ENCODE peak calls at places on chromosomes 16 and 17, in four cellular contexts. U is stimulated activated CD8-positive, alpha-beta memory T cell treated with anti-CD3 and anti-CD28 coated beads, Interleukin-15, amount 100 ng/mL, for 24 hours; V is A673; S is iPS-NIHi11. W is an unnamed sample.

GRCh38 chr16:73831197-73831596 is 465.4 kb upstream of the PSMD7 start:
- DNase-seq in S (no peak), U (no peak), V (no peak), W (no peak)

GRCh38 chr17:1153795-1154546 is 25.8 kb downstream of the ABR start:
- DNase-seq in V (peak; percentile 69), S (peak; percentile 86), U (no peak), W (peak; percentile 13)

GRCh38 chr17:81309140-81309858 is 14.2 kb upstream of the SLC38A10 start:
- DNase-seq in V (no peak), U (no peak), S (peak; percentile 86), W (peak; percentile 96)

GRCh38 chr16:20865420-20866126 is 34.6 kb downstream of the DCUN1D3 start:
- DNase-seq in U (no peak), V (no peak), S (no peak), W (peak; percentile 74)

GRCh38 chr17:614637-615546 is 99.7 kb downstream of the VPS53 start:
- DNase-seq in S (no peak), U (no peak), V (no peak), W (no peak)

GRCh38 chr17:28896491-28896883 is 1.0 kb downstream of the FLOT2 start:
- DNase-seq in U (no peak), V (peak; percentile 39), S (no peak), W (no peak)

GRCh38 chr17:19333132-19333440 is 29.4 kb downstream of the B9D1 start:
- DNase-seq in V (no peak), U (no peak), S (no peak), W (no peak)

GRCh38 chr17:7186241-7186640 is 7.1 kb upstream of the ASGR1 start:
- DNase-seq in U (no peak), V (peak; percentile 40), S (no peak), W (peak; percentile 12)

GRCh38 chr17:36746654-36747053 is 145.3 kb downstream of the MRM1 start:
- DNase-seq in V (no peak), S (no peak), U (no peak), W (no peak)

GRCh38 chr17:73800893-73801292 is 156.6 kb upstream of the SDK2 start:
- DNase-seq in U (no peak), S (no peak), V (no peak), W (no peak)

GRCh38 chr17:17416007-17416399 is 60.8 kb upstream of the MED9 start:
- DNase-seq in U (no peak), V (peak; percentile 75), S (peak; percentile 84), W (peak; percentile 77)

GRCh38 chr16:89190150-89190958 is 10.0 kb downstream of the SLC22A31 start:
- DNase-seq in V (no peak), S (no peak), U (no peak), W (peak; percentile 13)

GRCh38 chr17:58666858-58667267 is 25.0 kb downstream of the TEX14 start:
- DNase-seq in U (no peak), V (peak; percentile 67), S (no peak), W (no peak)

GRCh38 chr17:66632716-66633115 is 202.2 kb upstream of the CACNG5 start:
- DNase-seq in V (no peak), S (no peak), U (no peak), W (no peak)

GRCh38 chr17:78737332-78737731 is 44.7 kb downstream of the CYTH1 start:
- DNase-seq in S (no peak), U (no peak), V (peak; percentile 77), W (no peak)

GRCh38 chr16:21684199-21684598 is 20.4 kb downstream of the OTOA start:
- DNase-seq in V (peak; percentile 42), U (peak; percentile 16), S (peak; percentile 71), W (peak; percentile 35)

GRCh38 chr17:45702666-45703266 is 81.4 kb upstream of the CRHR1 start:
- DNase-seq in U (no peak), S (peak; percentile 72), V (no peak), W (no peak)

GRCh38 chr16:4106516-4106915 is 9.7 kb downstream of the ADCY9 start:
- DNase-seq in S (no peak), V (no peak), U (no peak), W (no peak)

GRCh38 chr17:54948380-54948779 is 20.1 kb downstream of the COX11 start:
- DNase-seq in U (no peak), V (no peak), S (no peak), W (peak; percentile 49)

GRCh38 chr16:5252800-5253199 is 155.2 kb upstream of the EEF2KMT start:
- DNase-seq in U (no peak), V (no peak), S (peak; percentile 44), W (no peak)